ENCODE peak calls at places on chromosome 4, in four cellular contexts. K is tibial nerve, N is heart left ventricle, L is body of pancreas. S is an unnamed sample. For H3K4me1, the result is how much of the 10 kb centered on the place peaks cover.

GRCh38 chr4:163077611-163078010 is 89.1 kb downstream of the NAF1 start:
- DNase-seq in K (no peak), N (no peak), L (no peak), S (no peak)

GRCh38 chr4:29277381-29277780 is 1442.8 kb upstream of the PCDH7 start:
- DNase-seq in K (no peak), N (no peak), L (no peak), S (no peak)

GRCh38 chr4:14336656-14337055 is 665.6 kb upstream of the CPEB2 start:
- DNase-seq in K (no peak), N (no peak), L (no peak), S (no peak)

GRCh38 chr4:145019346-145019745 is 78.7 kb downstream of the ANAPC10 start:
- DNase-seq in K (no peak), N (no peak), L (no peak), S (no peak)

GRCh38 chr4:159446266-159446976 is 343.5 kb downstream of the RAPGEF2 start:
- DNase-seq in K (peak), N (peak), L (peak), S (peak)

GRCh38 chr4:137310593-137311490 is 221.5 kb downstream of the PCDH18 start:
- DNase-seq in K (no peak), N (no peak), L (no peak), S (no peak)

GRCh38 chr4:31905363-31905762 is 1185.2 kb downstream of the PCDH7 start:
- DNase-seq in K (no peak), N (no peak), L (no peak), S (no peak)

GRCh38 chr4:67320645-67321044 is 224.7 kb downstream of the CENPC start:
- DNase-seq in K (no peak), N (no peak), L (no peak), S (no peak)

GRCh38 chr4:145709843-145710242 is 29.9 kb downstream of the C4orf51 start:
- DNase-seq in K (no peak), N (no peak), L (no peak), S (no peak)

GRCh38 chr4:178471385-178471784 is 1029.1 kb upstream of the AGA start:
- DNase-seq in K (no peak), N (no peak), L (no peak), S (no peak)

GRCh38 chr4:155889036-155889793 is 14.3 kb upstream of the TDO2 start:
- DNase-seq in K (no peak), N (peak), L (peak), S (no peak)

GRCh38 chr4:36363024-36363423 is 81.6 kb downstream of the DTHD1 start:
- DNase-seq in K (no peak), N (no peak), L (no peak), S (no peak)

GRCh38 chr4:121677524-121677923 is 19.3 kb downstream of the ANXA5 start:
- DNase-seq in K (no peak), N (no peak), L (no peak), S (no peak)

GRCh38 chr4:47827339-47828047 is 10.4 kb downstream of the CORIN start:
- DNase-seq in K (no peak), N (no peak), L (no peak), S (no peak)

GRCh38 chr4:86033171-86033570 is 326.7 kb downstream of the MAPK10 start:
- DNase-seq in K (peak), N (peak), L (peak), S (peak)

GRCh38 chr4:158873795-158874359 is 105.1 kb downstream of the FNIP2 start:
- DNase-seq in K (no peak), N (no peak), L (no peak), S (no peak)

GRCh38 chr4:152943673-152944072 is 7.5 kb downstream of the FHDC1 start:
- DNase-seq in K (peak), N (no peak), L (no peak), S (no peak)

GRCh38 chr4:122285285-122285684 is 93.5 kb upstream of the ADAD1 start:
- DNase-seq in K (no peak), N (no peak), L (no peak), S (no peak)

GRCh38 chr4:121726642-121727268 is 30.0 kb upstream of the ANXA5 start:
- DNase-seq in K (peak), N (no peak), L (no peak), S (peak)

GRCh38 chr4:142961866-142962265 is 115.8 kb upstream of the INPP4B start:
- DNase-seq in K (peak), N (no peak), L (no peak), S (no peak)

GRCh38 chr4:88030565-88031310 is 23.3 kb downstream of the PKD2 start:
- DNase-seq in K (no peak), N (no peak), L (no peak), S (no peak)

GRCh38 chr4:155675709-155676429 is 9.2 kb downstream of the GUCY1A1 start:
- DNase-seq in K (no peak), N (no peak), L (no peak), S (peak)

GRCh38 chr4:28435346-28435745 is 1574.7 kb downstream of the STIM2 start:
- DNase-seq in K (no peak), N (no peak), L (no peak), S (no peak)

GRCh38 chr4:83865417-83866150 is 329.7 kb downstream of the GPAT3 start:
- DNase-seq in K (no peak), N (no peak), L (no peak), S (no peak)

GRCh38 chr4:161172396-161173026 is 991.3 kb downstream of the FSTL5 start:
- DNase-seq in K (no peak), N (no peak), L (no peak), S (no peak)

GRCh38 chr4:82128355-82128754 is 245.4 kb downstream of the HNRNPD start:
- DNase-seq in K (no peak), N (no peak), L (no peak), S (no peak)

GRCh38 chr4:165802452-165802851 is 70.6 kb upstream of the TLL1 start:
- DNase-seq in K (no peak), N (no peak), L (no peak), S (no peak)

GRCh38 chr4:2787230-2788100 is 5.4 kb upstream of the SH3BP2 start:
- DNase-seq in K (no peak), N (peak), L (no peak), S (no peak)

GRCh38 chr4:182616476-182616875 is 300.7 kb downstream of the DCTD start:
- DNase-seq in K (no peak), N (no peak), L (no peak), S (no peak)

GRCh38 chr4:76948441-76949292 is 885 bp upstream of the SEPTIN11 start:
- DNase-seq in K (peak), N (peak), L (peak), S (peak)

GRCh38 chr4:107094332-107094731 is 58.2 kb upstream of the DKK2 start:
- DNase-seq in K (no peak), N (no peak), L (no peak), S (no peak)

DNA sequence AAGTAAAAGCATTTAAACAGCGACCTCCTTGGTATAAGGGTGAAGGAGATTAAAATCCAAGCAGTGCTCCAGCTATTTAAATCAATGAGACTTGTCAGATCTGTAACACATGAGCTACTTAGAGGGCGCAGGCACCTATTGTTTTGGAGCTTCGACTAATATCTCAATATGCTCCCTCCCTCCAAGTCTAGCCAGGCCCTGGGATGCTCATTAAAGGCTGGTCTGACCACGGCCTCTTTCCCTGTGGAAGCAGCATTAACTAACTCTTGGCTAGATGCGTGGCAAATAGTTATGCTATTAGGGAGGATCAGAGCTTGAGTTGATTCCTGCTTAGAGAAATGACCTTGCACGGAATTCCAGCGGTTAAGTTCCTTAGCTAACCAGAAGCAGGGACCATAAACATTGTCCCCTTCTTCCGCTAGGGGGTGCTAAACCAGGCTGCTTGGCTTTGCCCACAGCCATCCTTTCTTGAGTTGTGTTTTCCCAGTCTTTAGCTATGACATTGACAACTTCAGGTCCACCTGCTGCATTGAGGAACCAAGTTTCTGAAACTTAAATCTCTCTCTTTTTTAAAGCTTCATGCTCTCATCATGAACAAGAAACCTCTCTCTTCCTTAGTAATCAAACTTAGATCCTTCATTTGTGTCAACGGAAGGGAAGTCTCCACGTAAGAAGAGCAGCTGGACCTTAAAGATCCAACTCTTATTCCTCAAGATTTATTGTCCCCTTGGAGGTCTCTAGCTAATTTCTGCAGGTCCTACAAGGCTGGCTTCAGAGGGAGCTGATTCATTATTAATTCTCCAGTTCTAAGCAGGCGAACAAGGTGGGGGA is 80.7 kb upstream of the IGFBP7 start:
- DNase-seq in K (no peak), N (no peak), L (peak), S (no peak)
- H3K27ac ChIP-seq in K (no peak), N (no peak), L (no peak), S (no peak)

GRCh38 chr4:128525387-128525786 is 237.8 kb upstream of the PGRMC2 start:
- DNase-seq in K (no peak), N (no peak), L (no peak), S (no peak)
- TF ChIP-seq POLR2A in K (no peak), N (no peak), L (no peak), S (no peak)

GRCh38 chr4:169250796-169251195 is 20.0 kb downstream of the SH3RF1 start:
- DNase-seq in K (no peak), N (no peak), L (no peak), S (no peak)

GRCh38 chr4:169246957-169247396 is 23.8 kb downstream of the SH3RF1 start:
- DNase-seq in K (no peak), N (no peak), L (no peak), S (no peak)

GRCh38 chr4:169249214-169249973 is 21.4 kb downstream of the SH3RF1 start:
- DNase-seq in K (no peak), N (no peak), L (no peak), S (no peak)

GRCh38 chr4:169251291-169252235 is 19.2 kb downstream of the SH3RF1 start:
- DNase-seq in K (no peak), N (no peak), L (no peak), S (no peak)

GRCh38 chr4:169248645-169249044 is 22.1 kb downstream of the SH3RF1 start:
- DNase-seq in K (no peak), N (no peak), L (no peak), S (no peak)
- H3K4me1 ChIP-seq in K (half or more), N (under half), L (half or more), S (under half)

GRCh38 chr4:5138389-5138788 is 87.1 kb downstream of the STK32B start:
- DNase-seq in K (no peak), N (no peak), L (no peak), S (no peak)
- H3K27ac ChIP-seq in K (no peak), N (no peak), L (peak), S (no peak)

S was measured in prostate gland.